ENCODE peak calls at places on chromosome 22, in seven cellular contexts. F, X, A, C, H, W and V are unnamed samples.
A peak's percentile ranks its signal among the peaks of the same experiment; 100 is the strongest.

GRCh38 chr22:39462443-39463147 is 5.8 kb downstream of the MGAT3 start:
- DNase-seq in F (peak; percentile 74), X (no peak), A (no peak), C (no peak), H (no peak), W (peak; percentile 84), V (peak; percentile 89)

GRCh38 chr22:20316217-20316843 is 3.5 kb downstream of the DGCR6L start:
- DNase-seq in F (no peak), X (no peak), A (peak; percentile 42), C (peak; percentile 60), H (no peak), W (no peak), V (no peak)

GRCh38 chr22:19942071-19942885 is 660 bp upstream of the TXNRD2 start:
- DNase-seq in F (no peak), X (no peak), A (peak; percentile 67), C (peak; percentile 69), H (no peak), W (no peak), V (peak; percentile 37)

GRCh38 chr22:43745783-43746356 is 66.2 kb downstream of the EFCAB6 start:
- DNase-seq in F (no peak), X (no peak), A (no peak), C (no peak), H (no peak), W (no peak), V (no peak)

GRCh38 chr22:42644422-42645340 is 4.3 kb upstream of the ATP5MGL start:
- DNase-seq in F (peak; percentile 69), X (no peak), A (peak; percentile 75), C (peak; percentile 76), H (no peak), W (no peak), V (peak; percentile 67)

GRCh38 chr22:48945621-48946458 is 881.8 kb downstream of the BRD1 start:
- DNase-seq in F (no peak), X (peak; percentile 40), A (no peak), C (peak; percentile 52), H (no peak), W (no peak), V (no peak)

GRCh38 chr22:49536571-49537131 is 291.0 kb downstream of the BRD1 start:
- DNase-seq in F (no peak), X (peak; percentile 27), A (no peak), C (no peak), H (no peak), W (peak; percentile 87), V (peak; percentile 89)

GRCh38 chr22:35634015-35634414 is 14.2 kb upstream of the APOL6 start:
- DNase-seq in F (no peak), X (no peak), A (no peak), C (no peak), H (no peak), W (no peak), V (peak; percentile 16)

GRCh38 chr22:49308300-49308699 is 519.4 kb downstream of the BRD1 start:
- DNase-seq in F (no peak), X (no peak), A (no peak), C (no peak), H (no peak), W (no peak), V (no peak)

GRCh38 chr22:50671641-50672040 is 982 bp upstream of the SHANK3 start:
- DNase-seq in F (peak; percentile 47), X (no peak), A (no peak), C (no peak), H (no peak), W (no peak), V (peak; percentile 49)

GRCh38 chr22:44100411-44100810 is 76.3 kb downstream of the PARVB start:
- DNase-seq in F (no peak), X (no peak), A (peak; percentile 24), C (no peak), H (no peak), W (no peak), V (peak; percentile 41)

GRCh38 chr22:23565288-23565941 is 14.7 kb downstream of the IGLL1 start:
- DNase-seq in F (peak; percentile 25), X (peak; percentile 26), A (no peak), C (no peak), H (no peak), W (peak; percentile 84), V (peak; percentile 87)

GRCh38 chr22:40250608-40251007 is 72.9 kb downstream of the TNRC6B start:
- DNase-seq in F (no peak), X (no peak), A (no peak), C (no peak), H (no peak), W (no peak), V (no peak)

GRCh38 chr22:38569181-38569971 is 607 bp downstream of the DMC1 start:
- DNase-seq in F (peak; percentile 17), X (peak; percentile 43), A (no peak), C (no peak), H (no peak), W (no peak), V (peak; percentile 61)

GRCh38 chr22:17846326-17846992 is 72.2 kb upstream of the BID start:
- DNase-seq in F (no peak), X (no peak), A (no peak), C (no peak), H (no peak), W (no peak), V (no peak)

GRCh38 chr22:43090130-43090789 is 1.1 kb upstream of the TTLL1 start:
- DNase-seq in F (no peak), X (no peak), A (peak; percentile 62), C (no peak), H (no peak), W (peak; percentile 52), V (peak; percentile 32)

GRCh38 chr22:29128891-29129643 is 56.2 kb downstream of the KREMEN1 start:
- DNase-seq in F (no peak), X (no peak), A (no peak), C (no peak), H (no peak), W (no peak), V (no peak)

GRCh38 chr22:17772249-17772962 is 1.9 kb downstream of the BID start:
- DNase-seq in F (no peak), X (no peak), A (no peak), C (no peak), H (no peak), W (no peak), V (no peak)

GRCh38 chr22:38657248-38657909 is 941 bp downstream of the CBY1 start:
- DNase-seq in F (no peak), X (no peak), A (no peak), C (no peak), H (no peak), W (peak; percentile 51), V (peak; percentile 66)

GRCh38 chr22:43127166-43127908 is 15.9 kb downstream of the MCAT start:
- DNase-seq in F (no peak), X (no peak), A (no peak), C (no peak), H (no peak), W (no peak), V (peak; percentile 60)

GRCh38 chr22:27238935-27239510 is 562.5 kb downstream of the MN1 start:
- DNase-seq in F (peak; percentile 82), X (no peak), A (peak; percentile 52), C (peak; percentile 70), H (peak; percentile 95), W (peak; percentile 38), V (no peak)

GRCh38 chr22:20979243-20979809 is 2.8 kb upstream of the LZTR1 start:
- DNase-seq in F (peak; percentile 60), X (peak; percentile 54), A (peak; percentile 92), C (peak; percentile 91), H (peak; percentile 30), W (peak; percentile 98), V (peak; percentile 99)

GRCh38 chr22:17007852-17008731 is at the start of gene GAB4:
- DNase-seq in F (no peak), X (no peak), A (no peak), C (no peak), H (no peak), W (no peak), V (peak; percentile 52)

GRCh38 chr22:36727110-36727509 is 23.6 kb upstream of the CACNG2 start:
- DNase-seq in F (no peak), X (no peak), A (no peak), C (peak; percentile 27), H (no peak), W (no peak), V (peak; percentile 15)
- H3K27me3 ChIP-seq in F (peaks cover 73% of the 10 kb centered on the region), X (no peaks in the 10 kb centered on the region), A (peaks cover 38% of the 10 kb centered on the region), C (peaks cover 27% of the 10 kb centered on the region), H (peaks cover 26% of the 10 kb centered on the region), W (no peaks in the 10 kb centered on the region), V (peaks cover 3% of the 10 kb centered on the region)

GRCh38 chr22:37010976-37011375 is 8.3 kb downstream of the TST start:
- DNase-seq in F (no peak), X (peak; percentile 24), A (no peak), C (peak; percentile 57), H (no peak), W (no peak), V (no peak)

GRCh38 chr22:37009490-37009889 is 9.8 kb downstream of the TST start:
- DNase-seq in F (no peak), X (peak; percentile 10), A (no peak), C (no peak), H (no peak), W (no peak), V (no peak)

GRCh38 chr22:37007666-37008065 is 11.6 kb downstream of the TST start:
- DNase-seq in F (no peak), X (no peak), A (no peak), C (no peak), H (no peak), W (peak; percentile 75), V (peak; percentile 79)

GRCh38 chr22:37010174-37010573 is 9.1 kb downstream of the TST start:
- DNase-seq in F (no peak), X (no peak), A (no peak), C (no peak), H (no peak), W (no peak), V (no peak)

DNA sequence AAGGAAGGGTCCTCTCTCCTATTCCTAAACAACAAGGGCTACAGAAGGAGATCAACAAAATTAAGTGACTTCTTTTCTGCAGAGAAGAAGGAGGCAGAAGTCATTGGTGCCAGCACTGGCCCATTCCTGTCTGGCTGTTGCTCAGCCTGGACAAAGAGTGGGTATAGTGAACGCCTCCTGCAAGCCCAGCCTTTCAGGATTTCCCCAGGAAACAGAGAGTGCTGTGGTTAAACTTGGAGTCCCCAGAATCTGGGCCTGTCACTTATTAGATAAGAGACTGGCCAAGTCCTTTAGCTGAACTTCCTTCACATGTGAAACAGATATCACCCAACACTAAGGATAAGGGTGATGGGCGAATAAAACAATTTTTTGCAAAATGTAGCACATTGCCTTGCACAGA is 10.9 kb downstream of the TST start:
- DNase-seq in F (no peak), X (no peak), A (no peak), C (no peak), H (no peak), W (no peak), V (no peak)
- H3K4me3 ChIP-seq in F (no peak overlapping the region), X (no peak overlapping the region), A (no peak overlapping the region), C (no peak overlapping the region), H (no peak overlapping the region), W (no peak overlapping the region), V (no peak overlapping the region)

DNA sequence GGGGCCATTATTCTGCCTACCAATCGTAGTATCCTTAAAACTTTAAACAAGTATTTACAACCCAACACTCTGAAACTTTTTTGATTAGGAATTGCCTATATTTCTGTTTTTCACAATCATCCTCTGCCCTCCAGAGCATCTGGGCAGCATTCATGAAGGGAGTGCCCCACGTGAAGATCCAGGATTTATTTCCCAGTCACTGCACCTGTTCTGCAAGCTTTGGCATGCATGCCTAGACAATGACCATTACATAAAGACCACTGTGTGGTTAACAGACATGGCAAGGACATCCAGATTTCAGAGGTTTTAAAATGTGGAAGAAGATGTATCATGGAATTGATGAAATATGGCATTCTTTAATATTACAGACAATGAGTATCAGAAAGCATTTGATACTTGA is 1083.8 kb downstream of the TBC1D22A start:
- DNase-seq in F (no peak), X (no peak), A (no peak), C (no peak), H (no peak), W (no peak), V (no peak)
- H3K27me3 ChIP-seq in F (peaks cover 55% of the 10 kb centered on the region), X (no peaks in the 10 kb centered on the region), A (peaks cover 14% of the 10 kb centered on the region), C (peaks cover 11% of the 10 kb centered on the region), H (no peaks in the 10 kb centered on the region), W (no peaks in the 10 kb centered on the region), V (no peaks in the 10 kb centered on the region)

GRCh38 chr22:46012881-46013281 is 35.9 kb upstream of the WNT7B start:
- DNase-seq in F (no peak), X (no peak), A (peak; percentile 54), C (peak; percentile 69), H (no peak), W (no peak), V (peak; percentile 57)
- H3K4me3 ChIP-seq in F (no peak overlapping the region), X (peak overlapping the region; percentile 76), A (peak overlapping the region; percentile 80), C (peak overlapping the region; percentile 61), H (no peak overlapping the region), W (no peak overlapping the region), V (no peak overlapping the region)